ENCODE peak calls at places on chromosomes 13 and 19, in six cellular contexts. U is heart right ventricle; O is tibial artery; K is lung; M is IMR-90; D is CD8-positive, alpha-beta T cell. C is an unnamed sample. For H3K27me3 and H3K4me1, the result is how much of the 10 kb centered on the place peaks cover.

GRCh38 chr13:46831588-46832194 is 34.7 kb upstream of the ESD start:
- DNase-seq in D (peak), O (no peak), U (no peak), K (peak), M (peak), C (no peak)

GRCh38 chr13:21069561-21070004 is 8.2 kb upstream of the LATS2 start:
- DNase-seq in U (no peak), K (no peak), O (no peak), D (no peak), M (peak), C (peak)

GRCh38 chr13:31096624-31097302 is 64.9 kb downstream of the HSPH1 start:
- DNase-seq in U (no peak), M (no peak), O (no peak), D (no peak), K (no peak), C (no peak)

GRCh38 chr13:95902736-95903135 is 150.5 kb downstream of the UGGT2 start:
- DNase-seq in U (no peak), D (no peak), K (no peak), M (no peak), O (no peak), C (no peak)

GRCh38 chr13:110322126-110322827 is 15.2 kb downstream of the COL4A2 start:
- DNase-seq in O (peak), U (no peak), K (no peak), M (no peak), D (no peak), C (no peak)

GRCh38 chr19:47735131-47735530 is 10.2 kb upstream of the NOP53 start:
- DNase-seq in M (no peak), D (no peak), U (no peak), O (no peak), K (no peak), C (no peak)

GRCh38 chr13:102846261-102847015 is 606 bp downstream of the ERCC5 start:
- DNase-seq in M (peak), K (peak), O (no peak), U (peak), D (peak), C (no peak)

GRCh38 chr13:57632276-57633140 is 964 bp downstream of the PCDH17 start:
- DNase-seq in M (no peak), D (no peak), K (no peak), U (peak), O (peak), C (peak)

GRCh38 chr13:41785402-41786142 is 175.3 kb downstream of the VWA8 start:
- DNase-seq in M (no peak), O (no peak), U (no peak), K (no peak), D (no peak), C (no peak)

GRCh38 chr19:16106121-16106520 is 5.6 kb upstream of the RAB8A start:
- DNase-seq in M (peak), O (no peak), D (no peak), K (no peak), U (no peak), C (no peak)

GRCh38 chr13:38008636-38009035 is 139.1 kb upstream of the TRPC4 start:
- DNase-seq in D (no peak), U (no peak), K (no peak), M (no peak), O (no peak), C (peak)

DNA sequence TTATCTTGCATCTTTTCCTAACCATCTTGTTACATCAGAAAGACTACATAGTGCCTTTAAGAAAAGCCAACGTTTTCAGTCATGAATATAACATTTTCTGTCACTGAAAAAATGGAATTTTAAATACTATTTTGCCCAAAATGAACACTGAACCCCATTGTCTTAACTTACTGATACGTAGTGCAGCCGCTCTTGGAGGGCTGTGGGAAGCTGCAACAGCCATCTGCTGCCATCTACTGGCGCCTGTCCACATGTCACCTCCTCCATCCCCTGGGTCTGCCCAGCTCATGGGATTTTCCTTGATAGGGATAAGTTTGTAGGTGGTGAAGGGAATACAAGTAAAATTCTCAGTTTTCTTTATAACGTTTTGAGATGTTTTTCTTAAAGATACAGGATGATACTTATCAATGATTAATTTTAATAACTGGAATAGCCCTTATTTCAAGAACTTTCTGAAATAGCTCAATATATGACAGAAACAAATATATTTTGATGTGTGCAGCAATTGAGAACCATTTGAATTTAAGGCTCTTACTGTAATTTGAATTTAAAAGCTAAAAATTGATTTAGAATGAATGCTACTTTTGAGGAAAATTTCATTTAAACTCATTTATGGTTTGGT is 73.7 kb downstream of the GGACT start:
- DNase-seq in K (peak), D (peak), O (peak), M (peak), U (peak), C (peak)
- TF ChIP-seq CTCF in K (peak), D (peak), O (peak), M (peak), U (peak), C (peak)

DNA sequence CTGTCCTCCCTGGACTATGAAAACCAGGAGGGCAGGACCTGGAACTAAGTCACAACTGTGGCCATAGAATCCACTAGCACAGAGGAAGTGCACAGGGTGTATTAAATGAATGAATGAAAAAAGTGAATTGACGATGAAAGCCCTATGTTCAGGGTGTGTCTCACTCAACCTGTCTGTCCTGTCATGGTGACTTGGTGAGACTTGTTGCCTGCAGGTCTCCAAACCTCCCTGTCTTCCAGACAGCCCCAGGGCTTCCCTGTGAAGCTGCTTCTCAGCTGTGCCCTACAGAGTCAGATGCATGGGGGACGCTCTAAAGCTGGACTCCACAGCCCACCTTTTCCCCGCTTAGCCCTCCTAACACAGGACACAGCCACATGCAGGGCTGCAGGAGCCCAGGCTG is 4.8 kb upstream of the IGFL1 start:
- DNase-seq in K (no peak), M (no peak), U (no peak), O (no peak), D (no peak), C (no peak)
- H3K27me3 ChIP-seq in K (under half), M (under half), U (under half), O (under half), D (under half), C (under half)

GRCh38 chr13:98263841-98264240 is 86.8 kb upstream of the RNF113B start:
- DNase-seq in O (no peak), M (no peak), D (no peak), K (no peak), U (no peak), C (no peak)
- H3K4me1 ChIP-seq in O (under half), M (under half), D (under half), K (under half), U (under half), C (under half)

GRCh38 chr13:33076451-33076992 is 60.3 kb downstream of the KL start:
- DNase-seq in U (no peak), O (no peak), M (no peak), D (no peak), K (no peak), C (no peak)
- TF ChIP-seq CTCF in U (no peak), O (no peak), M (no peak), D (no peak), K (no peak), C (no peak)

GRCh38 chr13:27793377-27794074 is 1.2 kb downstream of the GSX1 start:
- DNase-seq in O (no peak), M (no peak), K (no peak), U (no peak), D (no peak), C (no peak)
- H3K27me3 ChIP-seq in O (under half), M (half or more), K (under half), U (half or more), D (under half), C (under half)

GRCh38 chr19:6097911-6098310 is 12.4 kb downstream of the RFX2 start:
- DNase-seq in O (no peak), D (no peak), K (no peak), M (no peak), U (no peak), C (no peak)

GRCh38 chr19:6100284-6100915 is 9.9 kb downstream of the RFX2 start:
- DNase-seq in U (peak), O (peak), K (no peak), M (no peak), D (peak), C (no peak)

GRCh38 chr19:6099037-6099436 is 11.3 kb downstream of the RFX2 start:
- DNase-seq in D (no peak), M (no peak), O (no peak), K (no peak), U (no peak), C (no peak)

GRCh38 chr19:6099633-6100032 is 10.7 kb downstream of the RFX2 start:
- DNase-seq in U (no peak), D (no peak), M (no peak), K (no peak), O (peak), C (no peak)

GRCh38 chr19:6098574-6098973 is 11.7 kb downstream of the RFX2 start:
- DNase-seq in U (no peak), D (no peak), O (peak), M (no peak), K (no peak), C (no peak)
- H3K4me1 ChIP-seq in U (half or more), D (under half), O (under half), M (under half), K (under half), C (under half)